ENCODE peak calls at places on chromosomes 12 and 14, in seven cellular contexts. S, G, Q, V, C, H and X are unnamed samples.

GRCh38 chr12:26135010-26135420 is 10.2 kb upstream of the BHLHE41 start:
- DNase-seq in H (no peak), Q (no peak), S (no peak), G (no peak), C (peak; percentile 94), V (no peak), X (no peak)

GRCh38 chr12:75578546-75578945 is 67.1 kb upstream of the KRR1 start:
- DNase-seq in C (no peak), Q (no peak), S (no peak), H (no peak), V (no peak), G (no peak), X (no peak)

GRCh38 chr14:51308872-51309271 is 68.8 kb downstream of the TMX1 start:
- DNase-seq in C (no peak), V (no peak), G (no peak), H (no peak), Q (no peak), S (no peak), X (no peak)

GRCh38 chr12:108302471-108303311 is 36.4 kb downstream of the CMKLR1 start:
- DNase-seq in Q (peak; percentile 84), V (no peak), S (no peak), G (peak; percentile 77), H (peak; percentile 38), C (peak; percentile 75), X (no peak)

GRCh38 chr12:26378721-26379120 is 183.3 kb downstream of the SSPN start:
- DNase-seq in Q (no peak), G (no peak), C (no peak), S (no peak), H (no peak), V (no peak), X (no peak)

GRCh38 chr12:26721800-26722199 is 111.2 kb downstream of the ITPR2 start:
- DNase-seq in H (no peak), S (no peak), Q (no peak), G (no peak), C (no peak), V (no peak), X (no peak)

GRCh38 chr14:50763386-50764007 is 67.5 kb downstream of the NIN start:
- DNase-seq in G (no peak), H (no peak), C (no peak), Q (no peak), S (no peak), V (no peak), X (no peak)

GRCh38 chr12:32895688-32896437 is 714 bp downstream of the PKP2 start:
- DNase-seq in Q (no peak), G (no peak), S (no peak), V (no peak), H (peak; percentile 49), C (no peak), X (no peak)

GRCh38 chr14:90398315-90398811 is 1.5 kb downstream of the CALM1 start:
- DNase-seq in V (peak; percentile 27), G (peak; percentile 92), Q (peak; percentile 52), H (peak; percentile 61), S (peak; percentile 76), C (peak; percentile 66), X (no peak)

GRCh38 chr12:97027482-97027881 is 120.4 kb downstream of the NEDD1 start:
- DNase-seq in V (no peak), G (no peak), Q (no peak), C (no peak), H (no peak), S (no peak), X (no peak)

GRCh38 chr12:110230655-110231054 is 50.4 kb upstream of the ATP2A2 start:
- DNase-seq in S (no peak), C (no peak), Q (no peak), V (no peak), H (no peak), G (no peak), X (no peak)

GRCh38 chr14:44657688-44658388 is 150.8 kb upstream of the FSCB start:
- DNase-seq in S (no peak), G (no peak), H (peak; percentile 55), V (no peak), Q (peak; percentile 60), C (no peak), X (no peak)

GRCh38 chr12:68809190-68810026 is 1.4 kb downstream of the MDM2 start:
- DNase-seq in S (peak; percentile 29), C (no peak), H (no peak), G (no peak), Q (no peak), V (no peak), X (no peak)

GRCh38 chr12:79635676-79636075 is 55.1 kb downstream of the PAWR start:
- DNase-seq in G (no peak), V (no peak), S (no peak), C (no peak), Q (no peak), H (no peak), X (no peak)

GRCh38 chr12:79634957-79635471 is 55.8 kb downstream of the PAWR start:
- DNase-seq in G (no peak), C (no peak), V (no peak), Q (peak; percentile 88), S (no peak), H (peak; percentile 67), X (no peak)

GRCh38 chr12:79638490-79638889 is 52.3 kb downstream of the PAWR start:
- DNase-seq in C (no peak), Q (no peak), H (no peak), V (no peak), G (no peak), S (no peak), X (no peak)

DNA sequence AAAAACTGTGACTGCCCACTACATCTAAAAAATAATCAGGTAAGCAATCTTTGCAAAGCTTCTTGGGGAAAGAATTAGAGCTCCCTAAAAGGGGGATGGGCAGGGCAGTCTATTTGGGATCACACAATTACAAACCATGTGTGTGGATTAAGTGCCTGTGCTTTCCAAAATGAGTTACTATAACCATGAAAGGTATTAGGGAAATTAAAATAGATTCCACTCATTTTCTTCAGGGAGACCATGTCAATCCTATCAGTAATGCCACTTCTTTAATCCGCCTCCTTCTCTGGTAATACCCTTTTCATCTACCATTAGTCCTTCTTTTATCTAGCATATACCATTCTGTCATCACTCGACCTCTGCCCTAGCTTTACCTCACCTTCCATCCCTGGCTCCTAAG is 53.7 kb downstream of the PAWR start:
- DNase-seq in V (peak; percentile 69), C (no peak), H (peak; percentile 9), Q (no peak), S (no peak), G (no peak), X (no peak)
- H3K36me3 ChIP-seq in V (no peaks in the 10 kb centered on the region), C (no peaks in the 10 kb centered on the region), H (no peaks in the 10 kb centered on the region), Q (no peaks in the 10 kb centered on the region), S (peaks cover 6% of the 10 kb centered on the region), G (no peaks in the 10 kb centered on the region), X (peaks cover 2% of the 10 kb centered on the region)

DNA sequence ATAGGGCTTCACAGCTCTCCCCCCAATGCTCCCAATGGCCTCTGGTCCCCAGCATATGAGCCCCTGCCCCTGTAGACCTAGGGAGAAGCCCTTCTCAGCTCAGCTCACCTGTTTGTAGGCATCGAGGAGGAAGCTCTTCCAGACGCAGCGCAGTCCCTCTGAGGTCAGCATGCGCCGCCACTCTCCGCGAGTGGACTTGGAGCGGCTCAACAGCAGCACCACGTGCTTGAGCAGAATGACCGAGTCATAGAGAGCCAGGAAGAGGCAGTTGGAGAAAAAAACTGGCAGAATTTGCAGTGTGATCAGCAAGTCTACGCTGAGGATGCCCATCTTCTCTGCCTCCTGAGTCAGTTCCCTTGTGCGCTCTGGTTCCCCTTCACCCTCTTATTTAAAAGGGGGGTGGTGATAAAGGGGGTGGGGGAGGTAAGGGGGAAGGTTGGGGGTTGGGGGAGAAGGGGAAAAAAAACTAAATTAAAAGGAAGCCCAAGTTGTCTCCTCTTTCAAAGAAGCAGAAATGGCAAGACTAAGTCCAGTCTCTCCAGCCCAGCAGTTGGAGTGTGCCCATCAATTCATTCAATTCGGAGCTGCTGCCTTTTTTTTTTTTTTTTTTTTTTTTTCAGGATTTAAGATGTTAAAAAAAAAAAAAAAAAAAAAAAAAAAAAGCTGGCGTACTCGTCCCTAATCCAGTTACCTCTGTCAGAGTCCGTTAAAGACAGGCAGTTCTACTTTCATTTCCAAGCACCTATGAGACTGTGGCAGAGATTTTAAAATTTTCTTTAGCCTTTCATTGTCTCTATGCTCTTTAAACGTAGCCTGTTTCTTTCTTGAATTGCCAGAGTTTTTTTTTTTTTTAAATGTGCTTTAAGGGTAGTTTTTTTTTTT is at the start of gene DIO2:
- DNase-seq in G (no peak), V (no peak), S (no peak), Q (peak; percentile 43), H (peak; percentile 12), C (no peak), X (no peak)
- H3K4me3 ChIP-seq in G (no peak within 1 kb of the TSS), V (no peak within 1 kb of the TSS), S (no peak within 1 kb of the TSS), Q (no peak within 1 kb of the TSS), H (peak within 1 kb of the TSS; percentile 11), C (peak within 1 kb of the TSS; percentile 19), X (no peak within 1 kb of the TSS)

DNA sequence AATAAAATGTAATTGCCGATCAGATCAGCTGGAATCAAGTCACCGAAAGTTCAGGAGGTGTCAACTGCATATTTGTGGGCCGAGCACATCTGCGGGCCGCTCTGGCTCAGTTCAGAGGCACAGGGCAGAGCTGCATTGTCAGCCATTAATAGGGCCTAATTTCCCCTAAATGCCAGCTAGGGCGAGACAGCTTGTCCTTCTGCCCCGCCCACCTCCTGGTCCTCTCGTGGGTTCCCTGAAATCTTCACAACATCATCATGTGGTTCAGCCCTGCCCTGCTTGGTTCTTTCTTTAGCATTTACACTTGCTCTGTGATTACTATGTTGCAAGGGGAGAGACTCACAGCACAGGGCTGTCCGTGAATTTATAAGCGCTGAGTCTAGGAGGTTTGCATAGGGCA is 148.9 kb downstream of the CHST11 start:
- DNase-seq in V (no peak), H (no peak), Q (peak; percentile 57), C (peak; percentile 87), G (no peak), S (no peak), X (no peak)
- H3K27ac ChIP-seq in V (no peak overlapping the region), H (no peak overlapping the region), Q (no peak overlapping the region), C (peak overlapping the region; percentile 74), G (peak overlapping the region; percentile 79), S (peak overlapping the region; percentile 9), X (peak overlapping the region; percentile 95)

GRCh38 chr12:25106818-25107217 is 88.1 kb downstream of the DNAI7 start:
- DNase-seq in V (no peak), S (no peak), G (no peak), H (no peak), C (no peak), Q (no peak), X (no peak)
- H3K36me3 ChIP-seq in V (no peaks in the 10 kb centered on the region), S (peaks cover 92% of the 10 kb centered on the region), G (peaks cover 30% of the 10 kb centered on the region), H (no peaks in the 10 kb centered on the region), C (peaks cover 24% of the 10 kb centered on the region), Q (no peaks in the 10 kb centered on the region), X (no peaks in the 10 kb centered on the region)

GRCh38 chr12:120118710-120119097 is 2.2 kb upstream of the RAB35 start:
- DNase-seq in C (no peak), V (no peak), S (peak; percentile 47), G (no peak), Q (no peak), H (no peak), X (no peak)
- H3K4me3 ChIP-seq in C (peak overlapping the region; percentile 86), V (no peak overlapping the region), S (peak overlapping the region; percentile 90), G (peak overlapping the region; percentile 81), Q (no peak overlapping the region), H (peak overlapping the region; percentile 83), X (peak overlapping the region; percentile 83)

GRCh38 chr14:53946071-53946403 is 10.6 kb downstream of the BMP4 start:
- DNase-seq in S (no peak), C (no peak), V (no peak), H (peak; percentile 14), Q (no peak), G (no peak), X (no peak)
- H3K27ac ChIP-seq in S (no peak overlapping the region), C (no peak overlapping the region), V (no peak overlapping the region), H (no peak overlapping the region), Q (no peak overlapping the region), G (no peak overlapping the region), X (no peak overlapping the region)

GRCh38 chr12:128802756-128803155 is 21.0 kb downstream of the SLC15A4 start:
- DNase-seq in S (no peak), C (no peak), Q (no peak), H (no peak), V (no peak), G (peak; percentile 48), X (no peak)
- H3K36me3 ChIP-seq in S (peaks cover 98% of the 10 kb centered on the region), C (peaks cover 80% of the 10 kb centered on the region), Q (peaks cover 9% of the 10 kb centered on the region), H (peaks cover 16% of the 10 kb centered on the region), V (peaks cover 65% of the 10 kb centered on the region), G (peaks cover 38% of the 10 kb centered on the region), X (peaks cover 82% of the 10 kb centered on the region)